ENCODE peak calls at places on chromosomes 3 and 15, in five cellular contexts. O, T, F, N and A are unnamed samples.
A peak's percentile ranks its signal among the peaks of the same experiment; 100 is the strongest.

GRCh38 chr3:140092883-140093536 is 158.0 kb downstream of the CLSTN2 start:
- DNase-seq in O (no peak), F (no peak), N (no peak), T (no peak), A (no peak)

GRCh38 chr3:129604223-129604941 is 2.1 kb downstream of the PLXND1 start:
- DNase-seq in F (no peak), O (no peak), T (no peak), N (no peak), A (no peak)

GRCh38 chr3:14989943-14990753 is 42.8 kb downstream of the NR2C2 start:
- DNase-seq in F (no peak), T (no peak), O (no peak), N (no peak), A (no peak)

GRCh38 chr3:127210654-127210943 is 17.7 kb downstream of the PRR23E start:
- DNase-seq in F (no peak), T (no peak), O (no peak), N (no peak), A (no peak)

GRCh38 chr3:195221876-195222617 is 48.9 kb downstream of the XXYLT1 start:
- DNase-seq in F (no peak), O (no peak), T (peak; percentile 16), N (no peak), A (no peak)

GRCh38 chr3:12944849-12945248 is 103.5 kb upstream of the RPL32 start:
- DNase-seq in O (no peak), F (no peak), N (no peak), T (no peak), A (no peak)

GRCh38 chr3:127149621-127150310 is 43.2 kb upstream of the PRR23E start:
- DNase-seq in O (no peak), F (no peak), N (no peak), T (peak; percentile 1), A (no peak)

GRCh38 chr3:187909871-187910270 is 164.6 kb upstream of the BCL6 start:
- DNase-seq in T (no peak), O (no peak), F (no peak), N (no peak), A (no peak)

GRCh38 chr15:68151277-68151676 is 53.9 kb downstream of the CALML4 start:
- DNase-seq in T (no peak), N (peak; percentile 53), F (no peak), O (no peak), A (no peak)

GRCh38 chr3:11764931-11765363 is 81.7 kb downstream of the TAMM41 start:
- DNase-seq in O (no peak), N (peak; percentile 84), T (no peak), F (no peak), A (no peak)

GRCh38 chr3:134543113-134543512 is 57.3 kb downstream of the CEP63 start:
- DNase-seq in O (no peak), N (no peak), F (no peak), T (no peak), A (no peak)

GRCh38 chr3:76753599-76753998 is 286.3 kb upstream of the ROBO2 start:
- DNase-seq in N (peak; percentile 0), O (no peak), F (peak; percentile 48), T (no peak), A (no peak)

GRCh38 chr15:91855684-91856553 is 2.4 kb downstream of the SLCO3A1 start:
- DNase-seq in F (peak; percentile 31), T (no peak), N (no peak), O (no peak), A (peak; percentile 73)

GRCh38 chr15:62125763-62126162 is 39.3 kb downstream of the C2CD4B start:
- DNase-seq in F (peak; percentile 76), N (peak; percentile 50), T (no peak), O (no peak), A (no peak)

GRCh38 chr15:92059036-92059970 is 205.8 kb downstream of the SLCO3A1 start:
- DNase-seq in T (no peak), F (no peak), O (no peak), N (no peak), A (no peak)

GRCh38 chr3:3365716-3366115 is 186.2 kb upstream of the CRBN start:
- DNase-seq in O (no peak), F (no peak), T (no peak), N (no peak), A (no peak)

GRCh38 chr3:4271834-4272233 is 31.3 kb upstream of the SETMAR start:
- DNase-seq in F (peak; percentile 56), N (peak; percentile 38), T (no peak), O (no peak), A (no peak)

GRCh38 chr15:52008698-52009434 is 10.2 kb upstream of the MAPK6 start:
- DNase-seq in N (no peak), F (no peak), T (no peak), O (peak; percentile 47), A (no peak)

GRCh38 chr15:68818088-68818670 is 2.5 kb downstream of the ANP32A start:
- DNase-seq in F (peak; percentile 92), O (no peak), T (peak; percentile 68), N (peak; percentile 54), A (peak; percentile 68)

GRCh38 chr15:74840851-74841760 is 1.9 kb downstream of the ULK3 start:
- DNase-seq in T (no peak), F (no peak), O (no peak), N (no peak), A (no peak)

GRCh38 chr3:32872487-32873382 is 54.9 kb downstream of the TRIM71 start:
- DNase-seq in T (peak; percentile 51), F (no peak), O (no peak), N (no peak), A (no peak)

GRCh38 chr3:150922611-150923010 is 17.4 kb upstream of the MINDY4B start:
- DNase-seq in N (no peak), F (peak; percentile 46), T (peak; percentile 22), O (no peak), A (no peak)

GRCh38 chr15:89912145-89912673 is 543 bp downstream of the ARPIN start:
- DNase-seq in T (peak; percentile 31), N (no peak), O (no peak), F (no peak), A (peak; percentile 74)

GRCh38 chr15:45799508-45799907 is 164.7 kb downstream of the SQOR start:
- DNase-seq in T (no peak), N (no peak), F (no peak), O (no peak), A (no peak)

GRCh38 chr15:60605879-60606304 is 127.0 kb upstream of the ICE2 start:
- DNase-seq in O (no peak), T (no peak), N (peak; percentile 81), F (no peak), A (no peak)

GRCh38 chr3:185823280-185824044 is 1.4 kb downstream of the IGF2BP2 start:
- DNase-seq in T (peak; percentile 22), O (no peak), N (peak; percentile 41), F (peak; percentile 61), A (peak; percentile 69)

GRCh38 chr3:8486434-8486833 is 15.2 kb upstream of the LMCD1 start:
- DNase-seq in F (no peak), N (no peak), O (no peak), T (no peak), A (no peak)
- H3K4me1 ChIP-seq in F (no peaks in the 10 kb centered on the region), N (peaks cover 22% of the 10 kb centered on the region), O (no peaks in the 10 kb centered on the region), T (peaks cover 11% of the 10 kb centered on the region), A (no peaks in the 10 kb centered on the region)

DNA sequence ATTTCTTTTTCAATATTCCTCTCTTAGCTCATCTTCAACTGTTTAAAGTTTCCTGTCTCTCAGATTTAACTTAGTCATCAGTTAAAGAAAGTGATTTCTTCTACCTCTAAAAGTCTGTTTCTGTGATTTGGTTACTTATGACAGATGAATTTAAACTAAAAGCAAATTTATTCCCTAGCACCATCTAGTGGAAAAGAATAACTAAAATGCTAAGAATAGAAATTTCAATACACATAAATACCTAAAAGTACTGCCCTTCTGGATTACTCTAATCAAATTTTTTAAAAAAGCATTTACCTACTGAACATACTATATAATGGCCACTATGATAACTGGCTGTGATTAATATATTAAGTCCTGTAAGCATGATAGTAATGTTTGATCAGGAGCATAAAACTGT is 14.0 kb upstream of the ZCWPW2 start:
- DNase-seq in F (no peak), N (peak; percentile 4), T (no peak), O (no peak), A (no peak)
- TF ChIP-seq CTCF in F (peak; percentile 39), N (peak; percentile 27), T (no peak), O (peak; percentile 15), A (no peak)

GRCh38 chr15:65993226-65993625 is 123.9 kb downstream of the RAB11A start:
- DNase-seq in O (no peak), N (no peak), F (no peak), T (no peak), A (no peak)

GRCh38 chr15:65990298-65990981 is 121.1 kb downstream of the RAB11A start:
- DNase-seq in O (no peak), T (no peak), N (no peak), F (no peak), A (no peak)

GRCh38 chr15:65993762-65994161 is 124.5 kb downstream of the RAB11A start:
- DNase-seq in T (no peak), F (no peak), O (no peak), N (no peak), A (no peak)

GRCh38 chr15:65994832-65995231 is 125.5 kb downstream of the RAB11A start:
- DNase-seq in O (no peak), N (no peak), F (no peak), T (no peak), A (no peak)

DNA sequence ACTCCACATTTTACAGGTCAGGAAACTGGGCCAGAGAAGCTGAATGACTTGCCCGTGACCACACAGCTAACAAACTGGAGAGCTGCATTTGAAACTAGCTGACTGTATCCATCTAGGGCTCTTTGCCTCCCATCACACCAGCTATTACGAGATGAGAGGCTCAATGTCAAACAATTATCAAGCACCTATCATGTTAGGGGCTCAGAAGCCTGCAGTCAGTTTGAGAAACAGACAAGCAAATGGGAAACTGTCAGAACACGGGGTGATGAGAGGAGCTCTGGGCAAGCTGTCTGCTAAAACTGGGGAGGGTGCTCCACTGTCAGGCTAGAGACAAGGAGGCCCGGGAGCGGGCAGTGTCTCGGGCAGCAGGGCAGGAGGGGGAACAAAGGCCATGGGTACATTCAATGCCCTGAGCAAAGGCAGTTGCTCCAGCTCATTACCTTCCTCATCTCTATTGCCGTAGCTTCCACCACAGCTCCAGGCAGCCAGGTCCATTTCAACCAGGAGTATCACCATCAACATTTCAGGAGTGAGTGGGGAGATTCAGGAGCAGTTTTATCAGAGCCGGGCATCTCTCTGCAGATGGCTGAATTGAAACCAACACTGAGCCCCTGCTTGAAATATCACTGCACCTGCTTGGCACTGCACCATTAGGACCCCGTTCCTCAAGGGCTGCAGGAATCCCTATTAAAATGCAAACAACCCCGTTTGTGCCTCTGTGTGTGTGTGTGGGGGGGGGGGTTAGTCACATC is 122.6 kb downstream of the RAB11A start:
- DNase-seq in F (no peak), N (no peak), O (no peak), T (no peak), A (no peak)
- H3K4me3 ChIP-seq in F (no peak overlapping the region), N (no peak overlapping the region), O (no peak overlapping the region), T (no peak overlapping the region), A (no peak overlapping the region)

DNA sequence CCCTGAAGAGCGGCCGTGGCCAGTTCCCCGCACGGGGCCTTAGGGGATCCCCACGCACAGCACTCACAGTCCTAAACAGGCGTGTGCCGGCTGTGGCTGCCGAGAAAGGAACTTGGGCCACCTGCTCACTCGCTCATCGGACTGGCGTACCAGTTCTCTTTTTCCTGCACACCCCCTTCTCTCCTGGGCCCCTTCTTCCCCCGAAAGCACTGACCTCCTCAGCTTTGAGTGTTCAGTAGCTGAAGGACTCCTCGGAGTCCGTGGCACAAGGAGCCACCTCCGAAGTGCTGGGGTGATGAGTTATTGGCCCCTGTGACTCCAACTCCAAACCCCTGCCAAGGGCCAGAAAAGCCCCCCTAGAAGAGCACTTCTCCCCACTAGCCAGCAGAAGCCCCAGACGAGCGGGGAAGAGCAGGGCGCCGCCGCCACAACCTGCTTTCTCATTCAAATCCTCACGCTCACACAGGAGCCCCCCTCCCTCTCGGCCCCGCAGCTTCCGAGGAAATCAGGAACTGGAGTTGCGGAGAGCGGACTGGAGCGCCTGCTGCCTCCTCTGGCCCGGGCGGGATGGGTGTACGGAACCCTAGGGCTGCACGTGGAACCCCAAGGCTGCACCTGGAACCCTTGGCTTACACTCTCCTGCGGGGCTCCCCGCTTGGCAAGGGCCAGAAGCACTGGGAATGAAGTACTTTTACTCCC is at the start of gene PLCH1:
- DNase-seq in O (no peak), T (peak; percentile 54), F (peak; percentile 90), N (peak; percentile 40), A (peak; percentile 85)
- H3K4me1 ChIP-seq in O (peaks cover 8% of the 10 kb centered on the region), T (no peaks in the 10 kb centered on the region), F (peaks cover 16% of the 10 kb centered on the region), N (no peaks in the 10 kb centered on the region), A (peaks cover 6% of the 10 kb centered on the region)